ENCODE peak calls at places on chromosome 15, in seven cellular contexts. Y, N, H, G, M, F and D are unnamed samples.

GRCh38 chr15:57680021-57680420 is 26.5 kb upstream of the POLR2M start:
- DNase-seq in N (no peak), M (peak; percentile 54), G (no peak), H (no peak), Y (no peak), F (peak; percentile 82), D (no peak)

GRCh38 chr15:64792282-64792681 is 16.9 kb upstream of the RBPMS2 start:
- DNase-seq in N (no peak), H (no peak), M (no peak), Y (no peak), G (no peak), F (peak; percentile 15), D (no peak)

GRCh38 chr15:52440414-52440813 is 88.3 kb downstream of the MYO5A start:
- DNase-seq in M (no peak), F (peak; percentile 87), Y (no peak), N (no peak), G (peak; percentile 45), H (no peak), D (peak; percentile 60)

GRCh38 chr15:63301088-63301487 is 23.7 kb downstream of the APH1B start:
- DNase-seq in Y (no peak), F (no peak), H (no peak), M (no peak), G (no peak), N (no peak), D (no peak)

GRCh38 chr15:64209680-64210334 is 47.0 kb upstream of the PPIB start:
- DNase-seq in H (no peak), G (peak; percentile 33), F (peak; percentile 35), N (no peak), M (peak; percentile 74), Y (no peak), D (no peak)

GRCh38 chr15:75195122-75195765 is 6.4 kb upstream of the C15orf39 start:
- DNase-seq in Y (peak; percentile 62), G (no peak), M (no peak), H (peak; percentile 89), N (no peak), F (no peak), D (no peak)

GRCh38 chr15:82044373-82045178 is 1.2 kb downstream of the MEX3B start:
- DNase-seq in H (peak; percentile 76), F (no peak), Y (peak; percentile 70), G (no peak), M (peak; percentile 77), N (peak; percentile 15), D (peak; percentile 10)

GRCh38 chr15:96460106-96460505 is 129.6 kb downstream of the NR2F2 start:
- DNase-seq in H (no peak), Y (no peak), G (no peak), F (no peak), N (no peak), M (no peak), D (no peak)

GRCh38 chr15:60799885-60800728 is 321.2 kb upstream of the ICE2 start:
- DNase-seq in Y (no peak), N (no peak), G (no peak), M (peak; percentile 9), H (peak; percentile 53), F (no peak), D (no peak)

DNA sequence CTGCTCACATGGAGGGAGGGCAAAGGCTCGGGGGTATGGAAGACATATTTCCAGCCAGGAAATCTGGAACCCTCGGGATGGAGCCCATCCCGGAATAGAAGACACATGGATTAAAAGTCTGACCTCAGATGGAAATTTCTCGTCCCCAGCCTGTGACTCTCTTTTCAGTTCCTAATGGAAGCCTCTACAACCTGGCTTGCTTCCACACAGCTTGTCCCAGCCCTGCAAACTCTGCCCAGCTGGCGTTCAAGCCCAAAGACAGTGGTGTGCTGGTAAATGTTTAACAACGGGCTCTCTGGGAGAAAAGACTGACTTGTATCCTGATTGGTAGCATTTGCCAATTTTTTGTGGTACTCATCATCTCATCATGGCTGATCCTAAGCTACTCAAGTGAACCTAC is 35.6 kb upstream of the TLE3 start:
- DNase-seq in G (no peak), H (no peak), M (no peak), F (no peak), N (no peak), Y (no peak), D (no peak)
- H3K27me3 ChIP-seq in G (peaks cover 4% of the 10 kb centered on the region), H (no peaks in the 10 kb centered on the region), M (peaks cover 12% of the 10 kb centered on the region), F (peaks cover 5% of the 10 kb centered on the region), N (no peaks in the 10 kb centered on the region), Y (no peaks in the 10 kb centered on the region), D (no peaks in the 10 kb centered on the region)

DNA sequence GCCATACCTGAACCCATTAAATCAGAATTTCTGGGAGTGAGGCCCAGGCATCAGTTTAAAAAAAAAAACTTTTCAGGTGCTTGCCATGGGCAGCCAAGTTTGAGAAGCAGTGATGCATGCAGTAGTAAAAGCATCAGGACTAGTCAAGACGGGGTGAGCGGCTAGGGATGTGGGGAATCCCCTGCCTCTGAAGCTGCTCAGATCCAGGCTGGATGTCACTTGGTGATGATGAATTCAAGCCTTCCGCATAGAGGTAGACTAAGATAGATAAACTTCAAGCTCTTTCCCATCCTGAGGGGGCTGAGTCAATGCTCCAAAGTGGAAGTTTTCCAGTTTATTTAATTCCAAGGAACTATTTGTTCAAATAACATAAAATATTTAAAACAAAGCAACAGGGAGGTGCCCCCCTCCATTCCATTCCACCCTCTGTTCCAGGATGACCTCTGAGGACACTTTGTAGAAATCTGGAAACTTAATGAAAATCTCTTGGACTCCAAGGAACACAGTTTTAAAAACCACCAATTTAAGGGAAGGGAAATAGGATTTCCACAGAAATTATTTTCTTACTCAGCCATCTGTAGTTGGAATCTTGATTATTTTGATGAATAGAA is 100.4 kb upstream of the NR2E3 start:
- DNase-seq in G (no peak), Y (no peak), H (no peak), N (no peak), F (no peak), M (no peak), D (no peak)
- H3K27me3 ChIP-seq in G (no peaks in the 10 kb centered on the region), Y (no peaks in the 10 kb centered on the region), H (peaks cover 47% of the 10 kb centered on the region), N (no peaks in the 10 kb centered on the region), F (no peaks in the 10 kb centered on the region), M (no peaks in the 10 kb centered on the region), D (no peaks in the 10 kb centered on the region)

DNA sequence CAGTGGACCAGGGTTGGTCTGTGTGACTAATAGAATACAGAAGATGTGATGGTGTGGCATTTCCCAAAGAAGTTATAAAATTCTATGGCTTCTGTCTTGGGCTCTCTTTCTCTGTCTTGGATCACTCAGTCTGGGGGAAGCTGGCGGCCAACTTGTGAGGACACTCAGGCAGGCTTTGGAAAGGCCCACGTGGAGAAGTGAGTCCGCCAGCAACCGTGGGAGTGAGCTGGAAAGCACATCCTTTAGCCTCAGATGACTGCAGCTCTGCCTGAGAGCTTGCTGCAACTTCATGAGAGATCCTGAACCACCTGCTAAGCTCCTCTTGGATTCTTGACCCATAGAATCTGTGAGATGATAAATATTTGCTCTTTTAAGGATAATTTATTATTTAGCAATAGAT is 72.0 kb upstream of the RASGRP1 start:
- DNase-seq in M (no peak), F (no peak), N (no peak), G (no peak), Y (no peak), H (no peak), D (no peak)
- H3K27me3 ChIP-seq in M (peaks cover 16% of the 10 kb centered on the region), F (peaks cover 2% of the 10 kb centered on the region), N (no peaks in the 10 kb centered on the region), G (no peaks in the 10 kb centered on the region), Y (no peaks in the 10 kb centered on the region), H (no peaks in the 10 kb centered on the region), D (no peaks in the 10 kb centered on the region)

GRCh38 chr15:66496951-66497501 is 536 bp downstream of the SNAPC5 start:
- DNase-seq in F (peak; percentile 26), G (no peak), H (no peak), Y (no peak), M (no peak), N (no peak), D (no peak)

GRCh38 chr15:66498501-66499386 is 1.2 kb upstream of the SNAPC5 start:
- DNase-seq in Y (no peak), F (peak; percentile 34), N (no peak), G (no peak), M (peak; percentile 70), H (no peak), D (no peak)

GRCh38 chr15:66491846-66492245 is 5.7 kb downstream of the SNAPC5 start:
- DNase-seq in Y (no peak), M (no peak), H (no peak), F (no peak), G (no peak), N (no peak), D (no peak)

GRCh38 chr15:66497502-66498455 is at the start of gene SNAPC5:
- DNase-seq in N (peak; percentile 96), H (peak; percentile 98), M (peak; percentile 93), Y (peak; percentile 93), G (peak; percentile 85), F (peak; percentile 88), D (peak; percentile 95)

GRCh38 chr15:66494262-66494661 is 3.3 kb downstream of the SNAPC5 start:
- DNase-seq in G (no peak), F (no peak), Y (no peak), H (no peak), M (no peak), N (no peak), D (no peak)
- H3K27me3 ChIP-seq in G (no peaks in the 10 kb centered on the region), F (no peaks in the 10 kb centered on the region), Y (no peaks in the 10 kb centered on the region), H (no peaks in the 10 kb centered on the region), M (no peaks in the 10 kb centered on the region), N (no peaks in the 10 kb centered on the region), D (no peaks in the 10 kb centered on the region)

GRCh38 chr15:69873807-69874206 is 223.9 kb downstream of the TLE3 start:
- DNase-seq in H (no peak), M (no peak), N (no peak), F (no peak), G (no peak), Y (no peak), D (no peak)
- H3K27me3 ChIP-seq in H (no peaks in the 10 kb centered on the region), M (no peaks in the 10 kb centered on the region), N (no peaks in the 10 kb centered on the region), F (no peaks in the 10 kb centered on the region), G (no peaks in the 10 kb centered on the region), Y (no peaks in the 10 kb centered on the region), D (peaks cover 4% of the 10 kb centered on the region)